ENCODE peak calls at places on chromosomes 6 and 20, in seven cellular contexts. C is HepG2, Y is AG04449, J is astrocyte of the spinal cord, E is OCI-LY7, F is tibial artery, L is kidney. H is an unnamed sample.

GRCh38 chr20:21389368-21389767 is 8.0 kb downstream of the NKX2-4 start:
- DNase-seq in C (no peak), Y (no peak), J (no peak), E (no peak), F (no peak), L (no peak), H (no peak)

GRCh38 chr20:17625246-17626051 is 55.6 kb downstream of the DSTN start:
- DNase-seq in C (no peak), Y (no peak), J (no peak), E (no peak), F (peak), L (peak), H (peak)

GRCh38 chr6:73109659-73110058 is 115.6 kb downstream of the KHDC1L start:
- DNase-seq in C (no peak), Y (no peak), J (no peak), E (no peak), F (no peak), L (no peak), H (no peak)

GRCh38 chr20:61941721-61942405 is 123.8 kb downstream of the TAF4 start:
- DNase-seq in C (no peak), Y (no peak), J (no peak), E (no peak), F (no peak), L (peak), H (peak)

GRCh38 chr6:3748726-3749389 is 2.7 kb downstream of the PXDC1 start:
- DNase-seq in C (no peak), Y (no peak), J (no peak), E (no peak), F (no peak), L (no peak), H (peak)

GRCh38 chr6:159169193-159169555 is at the start of gene FNDC1:
- DNase-seq in C (no peak), Y (no peak), J (no peak), E (peak), F (no peak), L (peak), H (peak)

GRCh38 chr6:145319605-145320004 is 415.7 kb downstream of the EPM2A start:
- DNase-seq in C (no peak), Y (no peak), J (no peak), E (no peak), F (no peak), L (no peak), H (no peak)

GRCh38 chr6:153001767-153002612 is 519 bp downstream of the MTRF1L start:
- DNase-seq in C (peak), Y (no peak), J (no peak), E (peak), F (no peak), L (no peak), H (no peak)

GRCh38 chr20:32965581-32966373 is 38.5 kb downstream of the SUN5 start:
- DNase-seq in C (no peak), Y (no peak), J (no peak), E (no peak), F (peak), L (peak), H (peak)

GRCh38 chr6:1163501-1163900 is 148.4 kb upstream of the FOXQ1 start:
- DNase-seq in C (no peak), Y (no peak), J (no peak), E (no peak), F (no peak), L (no peak), H (no peak)

GRCh38 chr20:14234666-14235295 is 102.6 kb downstream of the FLRT3 start:
- DNase-seq in C (no peak), Y (peak), J (peak), E (no peak), F (no peak), L (no peak), H (no peak)

GRCh38 chr6:1390071-1390804 is 862 bp downstream of the FOXF2 start:
- DNase-seq in C (no peak), Y (no peak), J (no peak), E (no peak), F (no peak), L (peak), H (peak)

GRCh38 chr6:129209355-129209754 is 326.4 kb downstream of the LAMA2 start:
- DNase-seq in C (no peak), Y (no peak), J (no peak), E (no peak), F (no peak), L (no peak), H (no peak)

GRCh38 chr6:86706449-86706848 is 230.9 kb upstream of the HTR1E start:
- DNase-seq in C (peak), Y (no peak), J (no peak), E (no peak), F (no peak), L (no peak), H (no peak)

GRCh38 chr20:24913076-24913628 is 35.9 kb upstream of the CST7 start:
- DNase-seq in C (no peak), Y (no peak), J (no peak), E (no peak), F (no peak), L (peak), H (peak)

GRCh38 chr20:31785089-31785488 is 34.1 kb upstream of the MYLK2 start:
- DNase-seq in C (no peak), Y (no peak), J (no peak), E (no peak), F (no peak), L (no peak), H (no peak)

GRCh38 chr6:28758046-28758817 is 165.6 kb downstream of the TRIM27 start:
- DNase-seq in C (peak), Y (no peak), J (peak), E (peak), F (no peak), L (no peak), H (no peak)

GRCh38 chr20:44720994-44721784 is 6.0 kb downstream of the CCN5 start:
- DNase-seq in C (no peak), Y (no peak), J (peak), E (no peak), F (peak), L (peak), H (peak)

GRCh38 chr20:61934716-61935530 is 130.8 kb downstream of the TAF4 start:
- DNase-seq in C (no peak), Y (no peak), J (no peak), E (no peak), F (peak), L (peak), H (peak)

GRCh38 chr20:47231382-47232042 is 125.0 kb downstream of the ZMYND8 start:
- DNase-seq in C (no peak), Y (peak), J (peak), E (no peak), F (no peak), L (no peak), H (no peak)

GRCh38 chr6:118562959-118563358 is 14.9 kb downstream of the PLN start:
- DNase-seq in C (no peak), Y (no peak), J (peak), E (no peak), F (no peak), L (no peak), H (no peak)

GRCh38 chr6:111468329-111469012 is 14.5 kb downstream of the REV3L start:
- DNase-seq in C (no peak), Y (no peak), J (peak), E (no peak), F (no peak), L (no peak), H (no peak)

GRCh38 chr6:160667854-160668481 is 3.9 kb upstream of the LPA start:
- DNase-seq in C (peak), Y (no peak), J (no peak), E (peak), F (no peak), L (no peak), H (no peak)

GRCh38 chr6:44116643-44117382 is 10.4 kb downstream of the MRPL14 start:
- DNase-seq in C (no peak), Y (peak), J (peak), E (no peak), F (no peak), L (no peak), H (no peak)

GRCh38 chr20:19407731-19408130 is 195.3 kb downstream of the SLC24A3 start:
- DNase-seq in C (no peak), Y (no peak), J (no peak), E (no peak), F (no peak), L (no peak), H (no peak)

GRCh38 chr6:76166874-76167273 is 94.4 kb upstream of the IMPG1 start:
- DNase-seq in C (no peak), Y (no peak), J (no peak), E (no peak), F (no peak), L (no peak), H (no peak)

GRCh38 chr6:76166297-76166696 is 93.8 kb upstream of the IMPG1 start:
- DNase-seq in C (no peak), Y (no peak), J (no peak), E (no peak), F (no peak), L (no peak), H (no peak)

GRCh38 chr6:76165471-76166221 is 93.2 kb upstream of the IMPG1 start:
- DNase-seq in C (no peak), Y (no peak), J (no peak), E (no peak), F (no peak), L (peak), H (no peak)

GRCh38 chr6:76162811-76163210 is 90.3 kb upstream of the IMPG1 start:
- DNase-seq in C (no peak), Y (no peak), J (no peak), E (no peak), F (no peak), L (no peak), H (no peak)
- H3K4me3 ChIP-seq in C (no peak), Y (no peak), J (no peak), E (no peak), F (no peak), L (no peak), H (no peak)

GRCh38 chr20:58231678-58232077 is 3.2 kb upstream of the ANKRD60 start:
- DNase-seq in C (peak), Y (no peak), J (no peak), E (peak), F (no peak), L (no peak), H (no peak)

GRCh38 chr20:58228484-58229197 is at the start of gene ANKRD60:
- DNase-seq in C (no peak), Y (no peak), J (peak), E (no peak), F (no peak), L (peak), H (no peak)

GRCh38 chr20:58228103-58228483 is 360 bp downstream of the ANKRD60 start:
- DNase-seq in C (no peak), Y (no peak), J (no peak), E (no peak), F (no peak), L (no peak), H (no peak)

GRCh38 chr20:58227391-58228102 is 906 bp downstream of the ANKRD60 start:
- DNase-seq in C (no peak), Y (no peak), J (no peak), E (no peak), F (no peak), L (no peak), H (no peak)

DNA sequence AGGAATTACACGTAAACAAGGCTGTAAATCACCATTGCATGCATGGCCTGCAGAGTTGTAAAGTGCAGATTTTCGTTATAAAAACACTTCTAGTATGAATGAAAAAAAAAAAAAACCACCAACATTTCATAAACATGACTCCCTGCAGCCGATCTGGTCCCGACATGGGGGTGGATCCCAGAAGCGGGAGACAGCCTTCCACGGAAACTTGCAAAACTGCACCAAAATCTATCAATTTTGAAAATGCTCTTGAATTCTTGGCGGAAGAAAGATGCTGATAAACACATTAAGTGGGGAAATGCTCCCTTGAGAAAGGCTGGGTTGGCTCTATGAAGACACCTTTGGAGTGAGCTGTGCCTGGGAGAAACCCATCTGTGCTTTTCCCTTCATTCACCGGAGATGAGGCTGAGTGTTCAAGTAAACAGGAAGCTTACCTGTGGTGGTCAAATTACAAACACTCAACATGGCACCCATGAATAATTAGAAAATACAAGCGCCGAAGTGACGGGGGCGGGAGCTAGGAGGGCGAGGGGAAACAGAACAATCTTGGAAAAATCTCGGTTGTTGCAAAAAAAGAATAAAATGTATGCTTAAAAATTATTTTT is 847 bp upstream of the ANKRD60 start:
- DNase-seq in C (no peak), Y (no peak), J (no peak), E (no peak), F (no peak), L (no peak), H (no peak)
- H3K4me3 ChIP-seq in C (no peak), Y (peak), J (peak), E (no peak), F (no peak), L (no peak), H (no peak)

GRCh38 chr20:37727247-37727956 is 33.6 kb downstream of the CTNNBL1 start:
- DNase-seq in C (peak), Y (no peak), J (no peak), E (no peak), F (no peak), L (no peak), H (no peak)
- H3K4me3 ChIP-seq in C (no peak), Y (no peak), J (no peak), E (no peak), F (no peak), L (no peak), H (no peak)

GRCh38 chr6:97812940-97813339 is 529.9 kb upstream of the MMS22L start:
- DNase-seq in C (no peak), Y (no peak), J (no peak), E (no peak), F (no peak), L (no peak), H (no peak)
- H3K4me3 ChIP-seq in C (no peak), Y (no peak), J (no peak), E (no peak), F (no peak), L (no peak), H (no peak)

DNA sequence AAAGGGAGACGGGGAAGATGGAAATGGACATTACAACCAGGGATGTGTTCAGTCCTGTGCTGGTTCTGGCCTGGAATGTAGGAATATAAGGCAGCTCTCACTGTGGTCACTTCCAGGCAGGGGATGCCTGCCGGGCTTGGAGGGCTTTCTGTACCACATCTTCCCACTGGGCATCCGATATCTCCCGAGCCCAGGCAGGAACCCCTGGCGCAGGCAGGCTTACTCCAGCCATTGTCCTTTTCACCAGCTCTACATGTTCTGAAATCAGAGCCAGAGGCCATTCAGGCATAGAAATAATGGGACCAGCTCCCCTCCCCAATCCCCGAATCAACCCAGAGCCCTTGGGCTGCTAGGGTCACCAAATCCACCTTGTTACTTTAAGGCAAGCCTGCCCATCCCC is 1.4 kb downstream of the MEA1 start:
- DNase-seq in C (no peak), Y (no peak), J (no peak), E (no peak), F (no peak), L (no peak), H (no peak)
- H3K4me3 ChIP-seq in C (peak), Y (peak), J (no peak), E (peak), F (no peak), L (no peak), H (no peak)

GRCh38 chr6:167677422-167677789 is 149.3 kb upstream of the AFDN start:
- DNase-seq in C (no peak), Y (no peak), J (no peak), E (no peak), F (no peak), L (no peak), H (no peak)
- H3K4me3 ChIP-seq in C (peak), Y (no peak), J (no peak), E (no peak), F (no peak), L (no peak), H (no peak)

DNA sequence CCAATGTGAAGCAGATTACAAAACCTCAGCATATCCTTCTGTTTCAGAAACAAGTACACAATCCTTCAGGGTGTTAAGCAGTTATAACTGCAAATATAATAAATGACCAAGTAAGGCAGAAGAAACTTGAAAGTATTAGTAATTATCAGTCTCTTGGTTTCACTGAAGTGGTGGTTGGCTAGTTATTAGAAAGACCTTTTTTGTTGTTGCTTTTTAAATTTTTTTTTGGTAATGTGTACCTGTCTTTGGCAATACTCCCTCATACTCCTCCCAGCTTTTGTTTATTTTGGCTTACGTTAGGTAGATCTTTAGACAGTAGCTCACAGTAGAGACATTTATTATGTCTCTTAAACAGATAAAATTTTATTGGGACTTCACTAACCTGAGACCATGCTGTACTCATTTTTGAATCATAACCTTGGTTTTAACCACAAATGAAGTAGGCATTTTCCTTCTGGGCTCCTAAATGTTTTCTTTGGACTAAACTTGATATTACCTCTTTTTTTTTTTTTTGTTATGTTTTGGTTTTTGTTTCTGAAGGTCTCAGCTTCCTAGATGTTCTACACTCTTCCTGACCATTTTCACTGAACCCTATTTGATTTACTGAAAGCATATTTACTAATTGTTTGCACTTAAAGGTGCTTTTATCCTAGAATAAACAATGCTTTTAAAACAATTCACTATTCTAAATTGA is 6.4 kb downstream of the CD2AP start:
- DNase-seq in C (peak), Y (no peak), J (peak), E (no peak), F (no peak), L (no peak), H (no peak)
- H3K4me3 ChIP-seq in C (no peak), Y (no peak), J (no peak), E (no peak), F (no peak), L (no peak), H (no peak)

GRCh38 chr6:133432021-133432989 is 191.1 kb downstream of the EYA4 start:
- DNase-seq in C (no peak), Y (no peak), J (no peak), E (no peak), F (no peak), L (no peak), H (no peak)
- H3K4me3 ChIP-seq in C (no peak), Y (no peak), J (no peak), E (no peak), F (no peak), L (no peak), H (no peak)

GRCh38 chr6:99993533-99994251 is at the start of gene MCHR2:
- DNase-seq in C (no peak), Y (no peak), J (no peak), E (no peak), F (no peak), L (no peak), H (peak)
- H3K4me3 ChIP-seq in C (no peak), Y (peak), J (peak), E (no peak), F (peak), L (no peak), H (peak)

H was measured in upper lobe of right lung.